ENCODE peak calls at places on chromosomes 3 and 15, in six cellular contexts. J, I, V, K, L and H are unnamed samples.

GRCh38 chr3:127699098-127699945 is 26.6 kb downstream of the ABTB1 start:
- DNase-seq in J (no peak), I (no peak), V (peak; percentile 28), K (no peak), L (no peak), H (no peak)

GRCh38 chr3:38580450-38581382 is 68.8 kb downstream of the SCN5A start:
- DNase-seq in J (no peak), I (no peak), V (no peak), K (no peak), L (no peak), H (no peak)

GRCh38 chr3:40704224-40704623 is 179.5 kb downstream of the ZNF621 start:
- DNase-seq in J (no peak), I (no peak), V (no peak), K (no peak), L (no peak), H (no peak)

GRCh38 chr3:133591271-133591742 is 17.8 kb downstream of the CDV3 start:
- DNase-seq in J (no peak), I (no peak), V (no peak), K (no peak), L (no peak), H (no peak)

GRCh38 chr3:128619146-128619890 is 31.3 kb downstream of the RPN1 start:
- DNase-seq in J (no peak), I (peak; percentile 36), V (no peak), K (no peak), L (no peak), H (no peak)

GRCh38 chr15:98518823-98519561 is 129.3 kb upstream of the IGF1R start:
- DNase-seq in J (peak; percentile 26), I (peak; percentile 36), V (peak; percentile 61), K (no peak), L (no peak), H (peak; percentile 56)

GRCh38 chr3:21995079-21995607 is 244.1 kb upstream of the ZNF385D start:
- DNase-seq in J (no peak), I (no peak), V (no peak), K (no peak), L (no peak), H (no peak)

GRCh38 chr15:56019060-56019793 is 25.8 kb upstream of the NEDD4 start:
- DNase-seq in J (no peak), I (no peak), V (no peak), K (no peak), L (no peak), H (no peak)

GRCh38 chr3:30320392-30320791 is 286.0 kb upstream of the TGFBR2 start:
- DNase-seq in J (no peak), I (no peak), V (no peak), K (no peak), L (no peak), H (no peak)

GRCh38 chr3:61053781-61054496 is 197.3 kb downstream of the FHIT start:
- DNase-seq in J (peak; percentile 86), I (no peak), V (no peak), K (no peak), L (no peak), H (no peak)

GRCh38 chr3:70053293-70053692 is 53.8 kb downstream of the SAMMSON start:
- DNase-seq in J (no peak), I (no peak), V (no peak), K (no peak), L (no peak), H (no peak)

GRCh38 chr15:90881181-90881977 is 2.9 kb upstream of the FES start:
- DNase-seq in J (no peak), I (no peak), V (no peak), K (no peak), L (no peak), H (no peak)

GRCh38 chr3:48409291-48410201 is 20.3 kb downstream of the PLXNB1 start:
- DNase-seq in J (peak; percentile 2), I (no peak), V (peak; percentile 32), K (no peak), L (peak; percentile 16), H (no peak)

GRCh38 chr15:101090460-101090853 is 161.4 kb downstream of the CHSY1 start:
- DNase-seq in J (no peak), I (no peak), V (no peak), K (no peak), L (no peak), H (no peak)

GRCh38 chr3:38604246-38604645 is 45.2 kb downstream of the SCN5A start:
- DNase-seq in J (no peak), I (no peak), V (no peak), K (no peak), L (no peak), H (no peak)

GRCh38 chr15:90184119-90184785 is 16.9 kb upstream of the SEMA4B start:
- DNase-seq in J (peak; percentile 89), I (no peak), V (peak; percentile 88), K (peak; percentile 41), L (peak; percentile 84), H (no peak)

GRCh38 chr15:63041982-63042878 is at the start of gene TPM1:
- DNase-seq in J (peak; percentile 83), I (no peak), V (peak; percentile 94), K (peak; percentile 62), L (peak; percentile 92), H (no peak)

GRCh38 chr15:26352406-26352805 is 420.5 kb downstream of the GABRB3 start:
- DNase-seq in J (no peak), I (no peak), V (no peak), K (no peak), L (no peak), H (no peak)

GRCh38 chr3:124846189-124846588 is 41.0 kb downstream of the ITGB5 start:
- DNase-seq in J (no peak), I (no peak), V (peak; percentile 73), K (no peak), L (no peak), H (no peak)

GRCh38 chr3:152241142-152242067 is 27.3 kb upstream of the MBNL1 start:
- DNase-seq in J (no peak), I (no peak), V (no peak), K (no peak), L (no peak), H (no peak)

GRCh38 chr15:58962662-58963565 is 24.5 kb upstream of the RNF111 start:
- DNase-seq in J (no peak), I (no peak), V (no peak), K (no peak), L (no peak), H (no peak)

GRCh38 chr15:58223432-58223831 is 85.3 kb downstream of the AQP9 start:
- DNase-seq in J (no peak), I (no peak), V (no peak), K (no peak), L (no peak), H (no peak)

GRCh38 chr3:86990734-86991481 is at the start of gene VGLL3:
- DNase-seq in J (peak; percentile 65), I (no peak), V (peak; percentile 84), K (no peak), L (peak; percentile 30), H (no peak)

GRCh38 chr3:97810779-97811390 is 10.9 kb upstream of the CRYBG3 start:
- DNase-seq in J (no peak), I (peak; percentile 21), V (no peak), K (no peak), L (no peak), H (no peak)

GRCh38 chr3:43191116-43191515 is 85.2 kb upstream of the POMGNT2 start:
- DNase-seq in J (no peak), I (no peak), V (no peak), K (no peak), L (no peak), H (no peak)

GRCh38 chr3:190053919-190054672 is 66.6 kb downstream of the P3H2 start:
- DNase-seq in J (no peak), I (no peak), V (no peak), K (no peak), L (no peak), H (no peak)

DNA sequence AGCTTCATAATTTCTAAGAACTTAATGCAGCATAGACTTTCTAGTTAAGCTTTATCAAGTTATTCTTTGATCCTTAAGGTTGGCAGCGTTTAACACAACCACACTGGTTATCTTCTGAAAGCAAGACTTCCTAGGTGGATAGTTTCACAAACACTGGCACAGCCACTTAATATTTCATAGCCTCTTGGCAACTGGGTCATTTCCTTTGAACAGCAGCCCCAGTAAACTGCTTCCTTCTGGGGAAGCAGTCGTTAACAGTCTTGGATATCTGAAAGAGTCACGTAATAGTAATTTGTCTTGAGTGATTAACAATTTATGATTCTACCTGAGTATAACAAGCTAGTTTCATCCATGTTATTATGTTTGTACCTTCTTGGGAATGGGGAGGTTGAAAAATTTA is 45.9 kb upstream of the ABHD10 start:
- DNase-seq in J (no peak), I (no peak), V (no peak), K (no peak), L (no peak), H (no peak)
- H3K27ac ChIP-seq in J (no peak overlapping the region), I (no peak overlapping the region), V (no peak overlapping the region), K (peak overlapping the region; percentile 18), L (no peak overlapping the region), H (no peak overlapping the region)

GRCh38 chr3:184300377-184300717 is 1.3 kb downstream of the PSMD2 start:
- DNase-seq in J (no peak), I (no peak), V (no peak), K (no peak), L (no peak), H (no peak)

GRCh38 chr3:184308744-184309143 is 5.7 kb upstream of the EIF4G1 start:
- DNase-seq in J (no peak), I (no peak), V (no peak), K (no peak), L (no peak), H (no peak)

GRCh38 chr3:184299488-184300376 is 691 bp downstream of the PSMD2 start:
- DNase-seq in J (no peak), I (no peak), V (peak; percentile 4), K (no peak), L (no peak), H (no peak)

GRCh38 chr3:184306573-184306972 is 7.5 kb downstream of the PSMD2 start:
- DNase-seq in J (no peak), I (no peak), V (no peak), K (no peak), L (no peak), H (no peak)

GRCh38 chr3:184305577-184305976 is 6.5 kb downstream of the PSMD2 start:
- DNase-seq in J (no peak), I (no peak), V (no peak), K (no peak), L (no peak), H (no peak)
- H3K36me3 ChIP-seq in J (peaks cover 41% of the 10 kb centered on the region), I (peaks cover 72% of the 10 kb centered on the region), V (peaks cover 29% of the 10 kb centered on the region), K (peaks cover 87% of the 10 kb centered on the region), L (no peaks in the 10 kb centered on the region), H (peaks cover 60% of the 10 kb centered on the region)

DNA sequence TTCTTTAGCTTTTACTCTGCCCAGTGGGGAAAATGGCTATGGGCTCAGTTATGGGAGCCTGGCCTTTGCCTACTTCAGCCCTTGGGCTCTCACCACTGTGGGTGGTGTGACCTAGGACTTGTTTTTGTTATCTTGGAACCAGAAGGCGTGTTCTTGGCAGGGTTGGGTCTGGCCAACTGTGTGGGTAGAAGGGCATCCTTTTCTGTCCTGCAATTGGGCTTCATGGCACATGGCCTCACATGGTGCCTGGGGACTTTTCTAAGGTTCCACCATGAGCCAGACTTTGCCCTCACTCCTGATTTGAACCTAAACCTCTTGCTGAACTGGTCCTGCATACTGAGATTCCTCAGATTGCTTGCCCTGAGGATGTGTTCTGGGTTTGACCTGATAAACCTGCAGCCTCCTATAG is 1.7 kb downstream of the GLYCTK start:
- DNase-seq in J (no peak), I (no peak), V (no peak), K (no peak), L (no peak), H (no peak)
- H3K4me1 ChIP-seq in J (peaks cover 40% of the 10 kb centered on the region), I (peaks cover 9% of the 10 kb centered on the region), V (no peaks in the 10 kb centered on the region), K (no peaks in the 10 kb centered on the region), L (peaks cover 5% of the 10 kb centered on the region), H (peaks cover 46% of the 10 kb centered on the region)

GRCh38 chr3:123663977-123664376 is 79.1 kb upstream of the HACD2 start:
- DNase-seq in J (no peak), I (no peak), V (no peak), K (no peak), L (no peak), H (no peak)
- H3K27ac ChIP-seq in J (no peak overlapping the region), I (no peak overlapping the region), V (peak overlapping the region; percentile 61), K (peak overlapping the region; percentile 96), L (peak overlapping the region; percentile 73), H (no peak overlapping the region)